ENCODE peak calls at places on chromosomes 4 and X, in ten cellular contexts. R is Caco-2, Y is upper lobe of right lung, X is tibial nerve, U is neural progenitor cell, Z is GM23338, D is breast epithelium, J is MM.1S, O is bronchial epithelial cell, F is PC-3. B is an unnamed sample. For H3K27me3, the result is how much of the 10 kb centered on the place peaks cover.

GRCh38 chr4:20248155-20248558 is 3.5 kb upstream of the SLIT2 start:
- DNase-seq in X (peak), O (peak), Y (no peak), J (peak), R (peak), F (peak), Z (peak), U (peak), D (no peak), B (peak)

GRCh38 chr4:153143527-153144348 is 60.5 kb upstream of the TRIM2 start:
- DNase-seq in U (no peak), X (no peak), J (no peak), Z (peak), O (no peak), D (no peak), Y (no peak), F (peak), R (peak), B (peak)

GRCh38 chrX:40607381-40607780 is 15.8 kb upstream of the MPC1L start:
- DNase-seq in R (no peak), X (no peak), Y (no peak), J (no peak), U (no peak), F (no peak), O (no peak), D (no peak), Z (no peak), B (no peak)

GRCh38 chrX:69158166-69159040 is 6.8 kb downstream of the PJA1 start:
- DNase-seq in J (no peak), D (no peak), X (peak), Y (no peak), O (peak), Z (peak), U (peak), R (peak), F (peak), B (peak)

GRCh38 chr4:8427761-8428287 is 12.7 kb downstream of the ACOX3 start:
- DNase-seq in R (peak), J (no peak), X (peak), Z (peak), D (peak), O (peak), F (peak), U (peak), Y (no peak), B (no peak)

GRCh38 chrX:154486396-154487207 is at the start of gene UBL4A:
- DNase-seq in J (peak), Y (peak), X (no peak), Z (peak), U (peak), D (peak), R (peak), F (peak), O (peak), B (peak)

GRCh38 chr4:142274137-142274536 is 572.0 kb downstream of the INPP4B start:
- DNase-seq in U (no peak), J (no peak), Z (no peak), R (no peak), O (peak), F (peak), Y (no peak), D (no peak), X (no peak), B (no peak)

GRCh38 chrX:86215260-86215659 is 67.0 kb downstream of the DACH2 start:
- DNase-seq in O (peak), Y (no peak), D (no peak), X (no peak), Z (no peak), U (no peak), F (no peak), J (no peak), R (no peak), B (no peak)

GRCh38 chr4:171751538-171751937 is 61.7 kb upstream of the GALNTL6 start:
- DNase-seq in X (no peak), R (no peak), U (no peak), F (no peak), J (no peak), Z (no peak), O (no peak), D (no peak), Y (no peak), B (no peak)

GRCh38 chr4:82900016-82900334 is 560 bp upstream of the THAP9 start:
- DNase-seq in F (no peak), O (peak), X (no peak), J (peak), D (no peak), U (peak), Z (peak), R (no peak), Y (no peak), B (no peak)

GRCh38 chrX:9465380-9466114 is 689 bp downstream of the TBL1X start:
- DNase-seq in D (no peak), R (peak), J (peak), Y (peak), X (no peak), O (no peak), F (no peak), U (peak), Z (peak), B (no peak)

GRCh38 chrX:142295190-142295589 is 90.1 kb upstream of the MAGEC2 start:
- DNase-seq in Z (no peak), X (no peak), F (no peak), R (no peak), U (no peak), J (no peak), O (no peak), D (no peak), Y (no peak), B (no peak)

GRCh38 chr4:40121515-40121914 is 64.9 kb downstream of the N4BP2 start:
- DNase-seq in J (no peak), Z (no peak), X (peak), Y (no peak), U (no peak), F (peak), R (no peak), O (peak), D (no peak), B (no peak)

GRCh38 chr4:175833574-175834350 is 21.7 kb upstream of the GPM6A start:
- DNase-seq in O (peak), X (no peak), R (no peak), F (peak), U (peak), Z (peak), J (no peak), D (no peak), Y (no peak), B (no peak)

GRCh38 chr4:183747931-183748664 is 89.0 kb downstream of the TRAPPC11 start:
- DNase-seq in Y (no peak), O (no peak), X (no peak), Z (no peak), J (no peak), U (no peak), D (peak), R (no peak), F (peak), B (no peak)

GRCh38 chr4:3443750-3444309 is 2.1 kb downstream of the HGFAC start:
- DNase-seq in O (no peak), U (no peak), D (no peak), F (no peak), Z (no peak), Y (no peak), X (no peak), R (no peak), J (no peak), B (no peak)

GRCh38 chr4:107699466-107700206 is 20.4 kb downstream of the PAPSS1 start:
- DNase-seq in J (no peak), Z (no peak), U (no peak), D (no peak), F (no peak), X (no peak), O (no peak), Y (no peak), R (no peak), B (no peak)

GRCh38 chr4:55947254-55947882 is 1.4 kb upstream of the CEP135 start:
- DNase-seq in U (no peak), O (no peak), Y (no peak), F (no peak), J (peak), R (no peak), Z (no peak), D (no peak), X (no peak), B (no peak)

GRCh38 chr4:168769416-168769815 is 240.6 kb downstream of the CBR4 start:
- DNase-seq in D (no peak), Z (no peak), X (no peak), J (no peak), Y (no peak), U (no peak), F (no peak), R (no peak), O (peak), B (no peak)

GRCh38 chr4:16676247-16676646 is 222.2 kb downstream of the LDB2 start:
- DNase-seq in R (no peak), J (no peak), Z (no peak), X (no peak), O (no peak), F (no peak), U (no peak), D (no peak), Y (no peak), B (no peak)

GRCh38 chr4:16227462-16227868 is 1.2 kb upstream of the TAPT1 start:
- DNase-seq in Y (peak), R (peak), X (peak), J (peak), F (peak), D (peak), O (no peak), U (peak), Z (peak), B (no peak)

GRCh38 chrX:48918303-48918643 is 551 bp downstream of the PIM2 start:
- DNase-seq in O (no peak), J (no peak), Z (no peak), F (no peak), D (no peak), U (peak), R (peak), Y (no peak), X (no peak), B (no peak)

GRCh38 chr4:101790521-101791188 is at the start of gene BANK1:
- DNase-seq in Z (peak), Y (peak), D (no peak), R (peak), J (peak), F (peak), X (peak), U (peak), O (peak), B (no peak)

GRCh38 chrX:136646602-136647239 is 1.2 kb upstream of the CD40LG start:
- DNase-seq in F (no peak), Z (no peak), D (no peak), U (no peak), X (no peak), J (no peak), R (no peak), Y (no peak), O (no peak), B (no peak)

GRCh38 chr4:78720994-78721677 is 55.0 kb upstream of the BMP2K start:
- DNase-seq in X (peak), R (no peak), O (no peak), U (no peak), J (peak), D (no peak), F (no peak), Z (no peak), Y (no peak), B (no peak)

GRCh38 chr4:25144870-25145481 is 15.3 kb downstream of the SEPSECS start:
- DNase-seq in Y (no peak), D (no peak), O (peak), J (peak), U (peak), Z (peak), R (peak), X (no peak), F (peak), B (no peak)

GRCh38 chr4:109998867-109999303 is 86.2 kb downstream of the EGF start:
- DNase-seq in Y (no peak), R (peak), O (peak), U (peak), X (peak), F (peak), Z (peak), J (peak), D (no peak), B (peak)

DNA sequence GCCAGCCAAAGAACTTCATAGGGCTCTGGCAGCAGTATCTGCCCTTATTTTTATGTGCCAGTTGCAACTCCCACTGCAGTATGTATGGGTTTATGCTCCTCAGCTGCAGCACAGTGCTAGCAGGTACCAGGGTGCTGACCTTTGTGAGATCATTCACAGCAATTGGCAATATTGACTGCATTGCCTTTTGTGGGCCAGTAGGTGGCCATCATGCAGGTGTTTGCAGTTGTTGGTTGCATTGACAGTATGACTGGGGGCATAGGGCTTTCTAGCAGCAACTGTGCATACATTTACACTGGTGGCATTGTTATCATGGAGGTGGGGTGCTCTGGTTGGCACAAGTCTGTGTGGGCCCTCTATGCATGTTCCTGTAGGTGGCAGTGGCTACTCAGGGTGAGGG is 42.5 kb downstream of the FAAH2 start:
- DNase-seq in D (no peak), O (peak), R (no peak), Y (no peak), J (no peak), Z (peak), F (peak), X (no peak), U (peak), B (no peak)
- TF ChIP-seq CTCF in D (no peak), O (peak), R (no peak), Y (no peak), J (peak), Z (peak), F (peak), X (no peak), U (peak), B (peak)

GRCh38 chr4:118968813-118969212 is 80.2 kb downstream of the SYNPO2 start:
- DNase-seq in X (no peak), U (no peak), R (no peak), J (no peak), Y (no peak), D (no peak), F (no peak), O (no peak), Z (no peak), B (no peak)
- H3K4me3 ChIP-seq in X (no peak), U (no peak), R (no peak), J (no peak), Y (no peak), D (no peak), F (no peak), O (no peak), Z (no peak), B (no peak)

DNA sequence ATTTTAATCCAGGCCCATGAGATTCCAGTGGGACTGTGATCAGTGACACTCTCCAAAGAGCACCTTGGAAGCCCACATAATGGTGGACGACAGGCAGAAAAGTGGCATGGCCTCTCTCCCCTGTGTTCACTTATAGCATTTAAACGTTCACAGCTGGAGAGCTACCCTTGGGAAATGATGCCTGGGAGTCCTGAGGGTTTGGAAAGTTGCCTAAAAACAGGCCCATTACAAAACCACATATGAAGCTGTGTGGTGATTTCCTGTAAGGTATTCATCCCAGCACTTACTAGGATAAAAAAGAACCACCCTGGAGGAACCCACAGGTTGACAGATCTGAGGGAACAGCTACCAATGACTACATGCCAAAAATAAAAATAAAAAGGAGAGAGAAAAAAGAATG is 193.2 kb downstream of the RASL11B start:
- DNase-seq in Y (no peak), Z (no peak), O (peak), X (no peak), D (no peak), J (no peak), F (no peak), R (no peak), U (no peak), B (no peak)
- H3K27me3 ChIP-seq in Y (under half), Z (under half), O (under half), X (under half), D (under half), J (under half), F (under half), R (under half), U (under half), B (under half)

GRCh38 chrX:101190736-101191135 is 28.9 kb upstream of the DRP2 start:
- DNase-seq in J (no peak), X (no peak), R (no peak), Z (no peak), U (no peak), Y (no peak), D (no peak), O (no peak), F (no peak), B (no peak)

GRCh38 chrX:101191217-101191750 is 28.3 kb upstream of the DRP2 start:
- DNase-seq in U (peak), X (no peak), J (no peak), Y (peak), R (no peak), F (no peak), D (no peak), Z (peak), O (no peak), B (no peak)

DNA sequence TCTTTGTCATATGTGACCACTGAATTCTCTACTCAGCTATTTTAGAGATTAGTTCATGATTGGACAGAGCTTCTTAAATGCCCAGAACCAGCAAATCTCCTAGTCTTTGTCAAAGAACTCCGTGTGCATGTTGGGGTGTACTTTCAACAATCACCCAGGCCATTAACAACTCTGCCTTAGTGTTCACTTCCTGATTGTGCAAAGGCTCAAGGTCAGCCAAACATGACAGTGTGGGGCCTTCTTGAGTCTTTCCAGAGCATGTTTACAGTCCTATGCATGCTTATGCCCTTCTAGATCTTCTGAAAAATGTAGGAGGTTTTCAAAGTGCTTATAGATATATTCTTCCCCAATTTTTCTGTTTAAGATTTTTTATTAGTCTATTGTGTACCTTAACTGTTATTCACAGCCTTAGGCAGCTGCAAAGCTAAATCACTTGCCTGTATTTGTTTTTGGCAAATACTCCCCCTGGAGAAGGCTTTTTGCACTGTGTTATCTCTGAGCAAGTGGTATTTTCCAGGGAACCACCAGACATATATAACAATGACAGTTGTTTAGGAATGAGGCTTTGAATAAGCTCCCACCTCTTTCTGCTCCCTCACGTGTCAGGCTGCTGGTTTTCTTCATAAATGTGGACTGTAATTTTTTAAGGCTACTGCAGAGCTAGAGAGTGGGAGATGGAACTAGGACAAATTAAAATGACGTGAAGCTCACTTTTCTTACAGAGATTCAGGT is 24.0 kb upstream of the DRP2 start:
- DNase-seq in Y (no peak), J (no peak), O (no peak), X (no peak), U (no peak), R (no peak), F (no peak), Z (no peak), D (no peak), B (no peak)
- TF ChIP-seq CTCF in Y (no peak), J (no peak), O (no peak), X (no peak), U (no peak), R (no peak), F (no peak), Z (no peak), D (no peak), B (no peak)

GRCh38 chr4:122733805-122734155 is 1.3 kb downstream of the BBS12 start:
- DNase-seq in U (no peak), D (no peak), X (no peak), O (no peak), R (no peak), J (no peak), F (no peak), Y (no peak), Z (no peak), B (no peak)
- H3K4me3 ChIP-seq in U (peak), D (peak), X (no peak), O (no peak), R (peak), J (peak), F (peak), Y (peak), Z (peak), B (no peak)

GRCh38 chr4:1405636-1406415 is 416 bp downstream of the NKX1-1 start:
- DNase-seq in X (no peak), U (no peak), Z (peak), R (no peak), D (no peak), O (no peak), Y (peak), F (no peak), J (no peak), B (peak)
- H3K27me3 ChIP-seq in X (half or more), U (half or more), Z (half or more), R (under half), D (under half), O (under half), Y (half or more), F (under half), J (under half), B (half or more)

GRCh38 chrX:130083107-130083490 is 27.2 kb downstream of the ELF4 start:
- DNase-seq in D (no peak), X (no peak), J (no peak), O (no peak), U (peak), R (no peak), Y (no peak), F (no peak), Z (peak), B (no peak)

GRCh38 chrX:130084651-130085237 is 25.6 kb downstream of the ELF4 start:
- DNase-seq in D (no peak), R (no peak), U (no peak), O (no peak), F (no peak), Y (no peak), J (peak), X (no peak), Z (no peak), B (no peak)

GRCh38 chrX:130083656-130084382 is 26.5 kb downstream of the ELF4 start:
- DNase-seq in R (no peak), O (no peak), Z (no peak), F (no peak), X (no peak), J (no peak), D (no peak), Y (peak), U (no peak), B (no peak)

GRCh38 chrX:130085551-130085986 is 24.7 kb downstream of the ELF4 start:
- DNase-seq in R (no peak), U (no peak), Y (no peak), J (no peak), F (no peak), X (no peak), D (no peak), O (no peak), Z (no peak), B (no peak)

GRCh38 chrX:130086414-130087207 is 23.7 kb downstream of the ELF4 start:
- DNase-seq in Y (no peak), F (no peak), Z (no peak), D (no peak), R (no peak), O (no peak), X (no peak), U (no peak), J (no peak), B (peak)
- TF ChIP-seq CTCF in Y (no peak), F (no peak), Z (no peak), D (no peak), R (no peak), O (no peak), X (no peak), U (no peak), J (no peak), B (no peak)

DNA sequence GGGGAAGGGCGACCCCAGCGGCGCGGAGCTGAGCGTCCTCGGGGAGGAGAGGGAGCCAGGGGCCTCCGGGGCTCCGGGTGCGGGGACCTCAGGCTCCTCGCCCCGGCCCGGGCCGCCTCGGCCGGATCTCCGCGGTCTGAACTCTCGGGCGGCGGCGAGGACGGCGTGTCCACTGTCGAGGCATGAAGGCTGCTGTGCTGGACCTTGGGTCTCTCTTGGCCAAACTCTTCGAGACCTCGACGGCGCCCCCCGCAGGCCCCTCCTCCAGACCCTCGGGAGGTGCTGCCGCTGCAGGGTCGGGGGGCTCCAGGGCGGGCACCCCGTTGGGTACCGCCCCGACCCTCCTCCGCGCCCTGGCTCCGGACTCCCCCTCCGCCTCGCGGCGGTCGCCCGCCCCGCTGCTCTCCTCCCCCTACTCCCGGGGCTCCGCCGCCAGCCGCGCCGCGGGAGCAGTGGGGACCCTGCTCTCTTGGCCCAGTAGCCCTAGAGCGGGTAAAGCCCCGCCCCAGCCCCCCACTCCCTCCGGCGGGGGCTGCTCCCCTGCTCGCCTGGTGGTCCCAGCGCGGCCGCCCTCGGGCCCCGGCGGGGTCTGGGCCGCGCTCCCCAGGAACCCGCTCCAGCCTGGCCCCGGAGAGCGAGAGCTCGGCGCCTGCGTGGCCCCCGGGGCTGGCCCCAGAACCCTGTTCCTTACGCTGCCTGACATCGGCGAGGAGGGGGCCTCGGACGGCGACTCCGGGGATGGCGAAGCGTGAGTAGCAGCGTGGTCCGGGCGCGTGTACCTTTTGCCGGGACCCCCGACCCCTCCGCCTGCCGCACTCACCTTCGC is 604 bp downstream of the FAM149A start:
- DNase-seq in D (no peak), R (peak), Y (peak), J (peak), Z (peak), O (no peak), U (peak), X (no peak), F (no peak), B (peak)
- H3K4me3 ChIP-seq in D (peak), R (peak), Y (peak), J (peak), Z (peak), O (peak), U (peak), X (peak), F (no peak), B (peak)

B was measured in WERI-Rb-1.